ENCODE peak calls at places on chromosomes 7 and 10, in nine cellular contexts. One of them, this sample, is unnamed.

GRCh38 chr10:124539935-124540641 is 78.5 kb downstream of the LHPP start:
- DNase-seq in right lobe of liver: peak; percentile 73
- DNase-seq in body of pancreas: peak; percentile 52
- DNase-seq in A549: peak; percentile 62
- DNase-seq in heart left ventricle: peak; percentile 81
- DNase-seq in uterus: peak; percentile 79
- DNase-seq in endothelial cell of umbilical vein: peak; percentile 45
- DNase-seq in spleen: peak; percentile 95
- DNase-seq in ovary: peak; percentile 81
- DNase-seq in this sample: peak; percentile 64

GRCh38 chr10:119253433-119254174 is 46.2 kb downstream of the GRK5 start:
- DNase-seq in spleen: peak; percentile 65
- DNase-seq in uterus: peak; percentile 83
- DNase-seq in right lobe of liver: peak; percentile 86
- DNase-seq in heart left ventricle: peak; percentile 83
- DNase-seq in endothelial cell of umbilical vein: peak; percentile 73
- DNase-seq in ovary: peak; percentile 87
- DNase-seq in body of pancreas: peak; percentile 32
- DNase-seq in A549: peak; percentile 82
- DNase-seq in this sample: no peak

GRCh38 chr10:35063837-35064454 is 26.2 kb downstream of the CUL2 start:
- DNase-seq in A549: no peak
- DNase-seq in endothelial cell of umbilical vein: no peak
- DNase-seq in spleen: no peak
- DNase-seq in body of pancreas: no peak
- DNase-seq in heart left ventricle: no peak
- DNase-seq in ovary: no peak
- DNase-seq in right lobe of liver: no peak
- DNase-seq in uterus: no peak
- DNase-seq in this sample: no peak

GRCh38 chr7:16904086-16904485 is 22.3 kb upstream of the AGR3 start:
- DNase-seq in endothelial cell of umbilical vein: no peak
- DNase-seq in heart left ventricle: no peak
- DNase-seq in A549: no peak
- DNase-seq in right lobe of liver: no peak
- DNase-seq in ovary: no peak
- DNase-seq in body of pancreas: no peak
- DNase-seq in spleen: no peak
- DNase-seq in uterus: no peak
- DNase-seq in this sample: no peak

GRCh38 chr7:43700646-43701501 is 28.4 kb downstream of the COA1 start:
- DNase-seq in ovary: no peak
- DNase-seq in heart left ventricle: no peak
- DNase-seq in body of pancreas: no peak
- DNase-seq in endothelial cell of umbilical vein: no peak
- DNase-seq in right lobe of liver: no peak
- DNase-seq in uterus: no peak
- DNase-seq in A549: no peak
- DNase-seq in spleen: no peak
- DNase-seq in this sample: no peak

GRCh38 chr10:71251319-71251718 is 38.9 kb downstream of the UNC5B start:
- DNase-seq in ovary: no peak
- DNase-seq in body of pancreas: no peak
- DNase-seq in spleen: no peak
- DNase-seq in heart left ventricle: no peak
- DNase-seq in uterus: no peak
- DNase-seq in right lobe of liver: no peak
- DNase-seq in endothelial cell of umbilical vein: no peak
- DNase-seq in A549: no peak
- DNase-seq in this sample: no peak

GRCh38 chr7:49791089-49791741 is 17.8 kb downstream of the VWC2 start:
- DNase-seq in uterus: no peak
- DNase-seq in ovary: no peak
- DNase-seq in body of pancreas: no peak
- DNase-seq in heart left ventricle: peak; percentile 37
- DNase-seq in A549: peak; percentile 6
- DNase-seq in right lobe of liver: no peak
- DNase-seq in spleen: no peak
- DNase-seq in endothelial cell of umbilical vein: no peak
- DNase-seq in this sample: no peak

GRCh38 chr7:68246189-68246633 is 1249.6 kb downstream of the TYW1 start:
- DNase-seq in endothelial cell of umbilical vein: no peak
- DNase-seq in body of pancreas: no peak
- DNase-seq in heart left ventricle: no peak
- DNase-seq in spleen: no peak
- DNase-seq in ovary: no peak
- DNase-seq in right lobe of liver: no peak
- DNase-seq in A549: no peak
- DNase-seq in uterus: no peak
- DNase-seq in this sample: no peak

GRCh38 chr10:51224610-51225230 is 150.4 kb downstream of the PRKG1 start:
- DNase-seq in A549: no peak
- DNase-seq in spleen: no peak
- DNase-seq in endothelial cell of umbilical vein: no peak
- DNase-seq in ovary: no peak
- DNase-seq in body of pancreas: no peak
- DNase-seq in uterus: no peak
- DNase-seq in heart left ventricle: no peak
- DNase-seq in right lobe of liver: no peak
- DNase-seq in this sample: no peak

GRCh38 chr7:128008141-128008540 is 23.1 kb downstream of the LRRC4 start:
- DNase-seq in body of pancreas: no peak
- DNase-seq in spleen: no peak
- DNase-seq in A549: no peak
- DNase-seq in endothelial cell of umbilical vein: no peak
- DNase-seq in right lobe of liver: no peak
- DNase-seq in uterus: no peak
- DNase-seq in heart left ventricle: no peak
- DNase-seq in ovary: no peak
- DNase-seq in this sample: no peak

GRCh38 chr10:133555521-133555920 is 9.9 kb downstream of the SYCE1 start:
- DNase-seq in spleen: no peak
- DNase-seq in heart left ventricle: no peak
- DNase-seq in uterus: no peak
- DNase-seq in endothelial cell of umbilical vein: no peak
- DNase-seq in A549: no peak
- DNase-seq in right lobe of liver: no peak
- DNase-seq in ovary: no peak
- DNase-seq in body of pancreas: no peak
- DNase-seq in this sample: no peak

GRCh38 chr7:130959743-130960207 is 225.8 kb upstream of the KLF14 start:
- DNase-seq in ovary: no peak
- DNase-seq in heart left ventricle: no peak
- DNase-seq in A549: peak; percentile 73
- DNase-seq in endothelial cell of umbilical vein: no peak
- DNase-seq in spleen: no peak
- DNase-seq in body of pancreas: no peak
- DNase-seq in uterus: no peak
- DNase-seq in right lobe of liver: no peak
- DNase-seq in this sample: no peak

GRCh38 chr7:130960208-130960988 is 226.4 kb upstream of the KLF14 start:
- DNase-seq in right lobe of liver: no peak
- DNase-seq in body of pancreas: no peak
- DNase-seq in ovary: no peak
- DNase-seq in A549: peak; percentile 59
- DNase-seq in uterus: no peak
- DNase-seq in heart left ventricle: no peak
- DNase-seq in spleen: no peak
- DNase-seq in endothelial cell of umbilical vein: peak; percentile 68
- DNase-seq in this sample: no peak

GRCh38 chr7:130957140-130957513 is 223.1 kb upstream of the KLF14 start:
- DNase-seq in endothelial cell of umbilical vein: no peak
- DNase-seq in body of pancreas: no peak
- DNase-seq in uterus: no peak
- DNase-seq in A549: no peak
- DNase-seq in spleen: no peak
- DNase-seq in heart left ventricle: no peak
- DNase-seq in right lobe of liver: no peak
- DNase-seq in ovary: no peak
- DNase-seq in this sample: no peak

GRCh38 chr7:130957722-130958360 is 223.8 kb upstream of the KLF14 start:
- DNase-seq in body of pancreas: no peak
- DNase-seq in right lobe of liver: no peak
- DNase-seq in spleen: no peak
- DNase-seq in A549: no peak
- DNase-seq in ovary: no peak
- DNase-seq in endothelial cell of umbilical vein: no peak
- DNase-seq in uterus: no peak
- DNase-seq in heart left ventricle: no peak
- DNase-seq in this sample: no peak

GRCh38 chr7:130958846-130959245 is 224.8 kb upstream of the KLF14 start:
- DNase-seq in body of pancreas: no peak
- DNase-seq in heart left ventricle: no peak
- DNase-seq in right lobe of liver: no peak
- DNase-seq in uterus: no peak
- DNase-seq in spleen: no peak
- DNase-seq in A549: no peak
- DNase-seq in endothelial cell of umbilical vein: no peak
- DNase-seq in ovary: no peak
- DNase-seq in this sample: no peak
- H3K4me1 ChIP-seq in body of pancreas: no peaks in the 10 kb centered on the region
- H3K4me1 ChIP-seq in heart left ventricle: no peaks in the 10 kb centered on the region
- H3K4me1 ChIP-seq in right lobe of liver: no peaks in the 10 kb centered on the region
- H3K4me1 ChIP-seq in uterus: peaks cover 13% of the 10 kb centered on the region
- H3K4me1 ChIP-seq in spleen: peaks cover 60% of the 10 kb centered on the region
- H3K4me1 ChIP-seq in A549: peaks cover 93% of the 10 kb centered on the region
- H3K4me1 ChIP-seq in endothelial cell of umbilical vein: peaks cover 21% of the 10 kb centered on the region
- H3K4me1 ChIP-seq in ovary: peaks cover 13% of the 10 kb centered on the region
- H3K4me1 ChIP-seq in this sample: peaks cover 83% of the 10 kb centered on the region

GRCh38 chr7:106064836-106065559 is 47.1 kb downstream of the SYPL1 start:
- DNase-seq in body of pancreas: peak; percentile 82
- DNase-seq in ovary: peak; percentile 89
- DNase-seq in heart left ventricle: peak; percentile 90
- DNase-seq in A549: peak; percentile 88
- DNase-seq in uterus: peak; percentile 85
- DNase-seq in endothelial cell of umbilical vein: peak; percentile 88
- DNase-seq in right lobe of liver: peak; percentile 88
- DNase-seq in spleen: peak; percentile 83
- DNase-seq in this sample: peak; percentile 88
- TF ChIP-seq POLR2A in body of pancreas: peak; percentile 19
- TF ChIP-seq POLR2A in ovary: no peak
- TF ChIP-seq POLR2A in heart left ventricle: no peak
- TF ChIP-seq POLR2A in A549: peak; percentile 6
- TF ChIP-seq POLR2A in uterus: no peak
- TF ChIP-seq POLR2A in endothelial cell of umbilical vein: peak; percentile 21
- TF ChIP-seq POLR2A in right lobe of liver: peak; percentile 48
- TF ChIP-seq POLR2A in spleen: no peak
- TF ChIP-seq POLR2A in this sample: no peak

GRCh38 chr10:100745882-100746412 is 565 bp downstream of the PAX2 start:
- DNase-seq in uterus: no peak
- DNase-seq in endothelial cell of umbilical vein: no peak
- DNase-seq in body of pancreas: no peak
- DNase-seq in spleen: no peak
- DNase-seq in A549: no peak
- DNase-seq in right lobe of liver: no peak
- DNase-seq in heart left ventricle: no peak
- DNase-seq in ovary: no peak
- DNase-seq in this sample: no peak
- H3K4me3 ChIP-seq in uterus: peak overlapping the region; percentile 18
- H3K4me3 ChIP-seq in endothelial cell of umbilical vein: no peak overlapping the region
- H3K4me3 ChIP-seq in body of pancreas: no peak overlapping the region
- H3K4me3 ChIP-seq in spleen: peak overlapping the region; percentile 61
- H3K4me3 ChIP-seq in A549: peak overlapping the region; percentile 50
- H3K4me3 ChIP-seq in right lobe of liver: no peak overlapping the region
- H3K4me3 ChIP-seq in heart left ventricle: no peak overlapping the region
- H3K4me3 ChIP-seq in ovary: no peak overlapping the region
- H3K4me3 ChIP-seq in this sample: peak overlapping the region; percentile 24

GRCh38 chr10:69361303-69361614 is 55.5 kb downstream of the TACR2 start:
- DNase-seq in A549: no peak
- DNase-seq in right lobe of liver: no peak
- DNase-seq in uterus: no peak
- DNase-seq in body of pancreas: peak; percentile 94
- DNase-seq in spleen: no peak
- DNase-seq in endothelial cell of umbilical vein: no peak
- DNase-seq in ovary: no peak
- DNase-seq in heart left ventricle: peak; percentile 52
- DNase-seq in this sample: peak; percentile 92
- H3K4me1 ChIP-seq in A549: peaks cover 51% of the 10 kb centered on the region
- H3K4me1 ChIP-seq in right lobe of liver: no peaks in the 10 kb centered on the region
- H3K4me1 ChIP-seq in uterus: no peaks in the 10 kb centered on the region
- H3K4me1 ChIP-seq in body of pancreas: peaks cover 32% of the 10 kb centered on the region
- H3K4me1 ChIP-seq in spleen: peaks cover 4% of the 10 kb centered on the region
- H3K4me1 ChIP-seq in endothelial cell of umbilical vein: peaks cover 28% of the 10 kb centered on the region
- H3K4me1 ChIP-seq in ovary: peaks cover 10% of the 10 kb centered on the region
- H3K4me1 ChIP-seq in heart left ventricle: peaks cover 17% of the 10 kb centered on the region
- H3K4me1 ChIP-seq in this sample: peaks cover 48% of the 10 kb centered on the region

This sample was measured in stomach.